ENCODE peak calls at places on chromosomes 5 and 9, in seven cellular contexts. U is neural crest cell, I is A549, Z is neural progenitor cell, H is astrocyte of the cerebellum, J is progenitor cell of endocrine pancreas, N is bronchial epithelial cell. F is an unnamed sample.

GRCh38 chr5:43152946-43153345 is 32.2 kb downstream of the ZNF131 start:
- DNase-seq in U (no peak), I (no peak), N (no peak), H (peak), J (no peak), Z (no peak), F (no peak)

GRCh38 chr9:89677696-89678393 is 73.0 kb downstream of the GADD45G start:
- DNase-seq in J (no peak), U (peak), H (no peak), N (no peak), I (no peak), Z (peak), F (peak)

GRCh38 chr5:60161340-60161934 is 267.9 kb upstream of the PDE4D start:
- DNase-seq in Z (peak), J (no peak), H (no peak), I (peak), N (peak), U (no peak), F (no peak)

GRCh38 chr5:1827410-1828397 is 26.5 kb downstream of the NDUFS6 start:
- DNase-seq in Z (peak), H (no peak), N (no peak), I (no peak), U (no peak), J (no peak), F (peak)

GRCh38 chr5:112649882-112650281 is 87.8 kb upstream of the APC start:
- DNase-seq in U (no peak), Z (no peak), J (no peak), N (peak), H (no peak), I (peak), F (no peak)

GRCh38 chr5:131275996-131276535 is 12.2 kb downstream of the CDC42SE2 start:
- DNase-seq in J (no peak), U (no peak), N (no peak), I (no peak), Z (no peak), H (no peak), F (no peak)

GRCh38 chr9:96394832-96395496 is 11.5 kb upstream of the SLC35D2 start:
- DNase-seq in J (no peak), N (no peak), Z (no peak), H (no peak), I (no peak), U (no peak), F (no peak)

GRCh38 chr9:6907772-6908381 is 150.1 kb downstream of the KDM4C start:
- DNase-seq in J (no peak), H (peak), I (peak), N (peak), U (peak), Z (no peak), F (peak)

GRCh38 chr9:19698960-19699359 is 89.9 kb downstream of the SLC24A2 start:
- DNase-seq in Z (no peak), U (no peak), J (no peak), H (no peak), I (no peak), N (no peak), F (no peak)

GRCh38 chr5:40628428-40628827 is 51.3 kb upstream of the PTGER4 start:
- DNase-seq in U (no peak), H (no peak), I (no peak), N (no peak), J (no peak), Z (no peak), F (no peak)

GRCh38 chr9:114465906-114466900 is 39.1 kb downstream of the WHRN start:
- DNase-seq in U (no peak), I (no peak), H (no peak), Z (no peak), J (no peak), N (peak), F (no peak)

GRCh38 chr5:181100121-181101015 is 30.6 kb downstream of the OR2V1 start:
- DNase-seq in U (no peak), J (no peak), H (no peak), N (no peak), Z (peak), I (no peak), F (peak)

GRCh38 chr5:74179183-74179582 is 461.3 kb downstream of the ENC1 start:
- DNase-seq in J (no peak), H (peak), I (no peak), U (no peak), Z (peak), N (peak), F (no peak)

GRCh38 chr5:56244676-56245075 is 11.5 kb upstream of the ANKRD55 start:
- DNase-seq in N (no peak), Z (no peak), H (no peak), J (no peak), U (no peak), I (no peak), F (no peak)

GRCh38 chr5:36875051-36875788 is 1.3 kb upstream of the NIPBL start:
- DNase-seq in N (no peak), Z (peak), H (no peak), U (peak), I (peak), J (peak), F (peak)

GRCh38 chr5:32172908-32173393 is 1.2 kb downstream of the GOLPH3 start:
- DNase-seq in U (no peak), I (no peak), J (no peak), Z (no peak), H (no peak), N (peak), F (no peak)

GRCh38 chr9:6785682-6786081 is 27.9 kb downstream of the KDM4C start:
- DNase-seq in H (no peak), Z (no peak), U (no peak), I (no peak), J (no peak), N (no peak), F (no peak)

GRCh38 chr9:113603773-113604172 is 140.2 kb downstream of the RGS3 start:
- DNase-seq in H (no peak), N (no peak), J (no peak), U (no peak), I (no peak), Z (no peak), F (no peak)

GRCh38 chr5:119275873-119276214 is 80.0 kb upstream of the TNFAIP8 start:
- DNase-seq in J (no peak), Z (no peak), N (no peak), H (no peak), I (no peak), U (no peak), F (no peak)

GRCh38 chr9:81132796-81133195 is 556.6 kb downstream of the TLE1 start:
- DNase-seq in H (no peak), J (no peak), Z (no peak), N (no peak), U (no peak), I (no peak), F (no peak)

GRCh38 chr5:31815394-31815793 is 176.5 kb downstream of the PDZD2 start:
- DNase-seq in U (no peak), Z (no peak), I (no peak), N (peak), J (no peak), H (no peak), F (no peak)

GRCh38 chr5:2272755-2273154 is 390.0 kb upstream of the IRX4 start:
- DNase-seq in I (no peak), J (no peak), H (no peak), U (no peak), Z (no peak), N (no peak), F (no peak)

GRCh38 chr9:4985376-4986266 is 549 bp downstream of the JAK2 start:
- DNase-seq in Z (peak), H (no peak), U (peak), J (no peak), I (peak), N (peak), F (peak)

GRCh38 chr5:72788851-72789505 is 27.5 kb upstream of the TNPO1 start:
- DNase-seq in I (peak), N (peak), Z (no peak), U (no peak), J (no peak), H (no peak), F (no peak)

GRCh38 chr9:76203373-76203772 is 190.9 kb downstream of the RFK start:
- DNase-seq in N (peak), I (no peak), H (no peak), J (no peak), U (no peak), Z (no peak), F (no peak)

GRCh38 chr5:104611419-104611818 is 1048.8 kb upstream of the NUDT12 start:
- DNase-seq in N (no peak), H (no peak), U (no peak), I (no peak), Z (no peak), J (no peak), F (no peak)

GRCh38 chr9:133604856-133605255 is 4.3 kb downstream of the FAM163B start:
- DNase-seq in U (no peak), Z (no peak), H (no peak), I (no peak), N (no peak), J (no peak), F (no peak)

GRCh38 chr9:35518212-35518917 is 28.5 kb downstream of the RUSC2 start:
- DNase-seq in H (peak), Z (peak), I (peak), J (peak), U (no peak), N (peak), F (peak)

GRCh38 chr9:114910541-114910940 is 19.9 kb downstream of the TNFSF8 start:
- DNase-seq in H (no peak), I (no peak), N (no peak), Z (no peak), U (no peak), J (no peak), F (no peak)

GRCh38 chr5:138303365-138303764 is 28.2 kb downstream of the CDC25C start:
- DNase-seq in U (no peak), I (no peak), H (no peak), N (peak), J (no peak), Z (no peak), F (no peak)

GRCh38 chr5:42495908-42496307 is 72.7 kb downstream of the GHR start:
- DNase-seq in I (no peak), J (no peak), H (no peak), Z (no peak), N (peak), U (no peak), F (no peak)

GRCh38 chr5:73303139-73304079 is 130.4 kb downstream of the TMEM174 start:
- DNase-seq in Z (peak), I (peak), U (no peak), H (no peak), J (peak), N (no peak), F (peak)

GRCh38 chr9:134243778-134244467 is 79.6 kb upstream of the RNU6ATAC start:
- DNase-seq in H (no peak), J (no peak), U (no peak), Z (no peak), N (no peak), I (no peak), F (no peak)

GRCh38 chr5:148372883-148373282 is 10.9 kb upstream of the FBXO38 start:
- DNase-seq in U (no peak), I (no peak), N (peak), Z (peak), J (no peak), H (no peak), F (no peak)

GRCh38 chr5:172699999-172700685 is 59.1 kb downstream of the NEURL1B start:
- DNase-seq in Z (peak), N (no peak), I (no peak), H (no peak), U (no peak), J (no peak), F (peak)

GRCh38 chr5:62347928-62348327 is 41.9 kb downstream of the KIF2A start:
- DNase-seq in Z (no peak), U (no peak), H (no peak), J (no peak), N (no peak), I (no peak), F (no peak)

GRCh38 chr5:77168187-77168883 is 42.1 kb upstream of the PDE8B start:
- DNase-seq in J (no peak), H (peak), U (no peak), I (peak), N (no peak), Z (no peak), F (no peak)

GRCh38 chr5:122897283-122897602 is 51.8 kb downstream of the SNX24 start:
- DNase-seq in U (no peak), J (no peak), H (no peak), I (no peak), N (no peak), Z (no peak), F (no peak)
- TF ChIP-seq CTCF in U (peak), J (no peak), H (no peak), I (no peak), N (no peak), Z (no peak), F (peak)

GRCh38 chr5:141182248-141182647 is at the start of gene PCDHB16:
- DNase-seq in H (no peak), Z (peak), N (no peak), I (peak), U (peak), J (no peak), F (peak)
- TF ChIP-seq CTCF in H (no peak), Z (peak), N (peak), I (no peak), U (peak), J (peak), F (peak)

DNA sequence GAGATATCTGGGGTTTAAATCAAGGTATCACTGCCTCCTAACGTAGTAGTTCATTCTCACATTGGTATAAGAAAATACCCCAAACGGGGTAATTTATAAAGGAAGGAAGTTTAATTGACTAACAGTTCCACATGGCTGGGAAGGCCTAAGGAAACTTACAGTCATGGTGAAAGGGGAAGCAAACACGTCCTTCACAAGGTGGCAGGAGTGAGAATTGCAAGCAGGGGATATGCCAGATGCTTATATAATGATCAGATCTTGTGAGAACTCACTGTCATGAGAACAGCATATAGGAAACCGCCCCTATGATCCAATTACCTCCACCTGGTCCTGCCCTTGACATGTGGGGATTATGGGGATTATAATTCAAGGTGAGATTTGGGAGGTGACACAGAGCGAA is 1280.2 kb upstream of the C9orf72 start:
- DNase-seq in H (no peak), I (peak), J (no peak), U (no peak), Z (peak), N (no peak), F (no peak)
- TF ChIP-seq CTCF in H (no peak), I (no peak), J (no peak), U (no peak), Z (no peak), N (no peak), F (no peak)

DNA sequence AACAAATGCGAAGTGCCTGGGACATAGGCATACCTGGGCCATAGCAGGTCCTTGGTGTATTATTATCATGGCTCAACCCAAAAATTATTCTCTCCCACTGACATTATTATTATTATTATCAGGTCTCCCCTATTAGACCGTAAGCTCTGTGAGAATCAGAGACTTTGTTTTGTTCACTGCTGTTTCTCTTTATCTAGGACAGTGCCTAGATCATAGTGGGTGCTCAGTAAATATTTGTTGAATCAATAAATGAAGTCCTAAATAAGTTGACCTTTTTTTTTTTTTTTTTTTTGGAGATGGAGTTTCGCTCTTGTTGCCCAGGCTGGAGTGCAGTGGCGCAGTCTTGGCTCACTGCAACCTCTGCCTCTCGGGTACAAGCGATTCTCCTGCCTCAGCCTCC is 4.9 kb upstream of the TMEFF1 start:
- DNase-seq in H (no peak), Z (no peak), I (no peak), U (no peak), J (no peak), N (no peak), F (no peak)
- TF ChIP-seq CTCF in H (no peak), Z (no peak), I (no peak), U (no peak), J (no peak), N (no peak), F (no peak)

GRCh38 chr5:161064800-161065199 is 212.8 kb upstream of the ATP10B start:
- DNase-seq in Z (no peak), U (no peak), J (no peak), N (no peak), H (no peak), I (no peak), F (no peak)
- TF ChIP-seq CTCF in Z (no peak), U (no peak), J (no peak), N (no peak), H (no peak), I (no peak), F (no peak)

GRCh38 chr5:132979367-132979935 is 16.0 kb upstream of the AFF4 start:
- DNase-seq in I (no peak), J (no peak), Z (no peak), H (no peak), N (peak), U (no peak), F (no peak)

GRCh38 chr5:132979976-132980375 is 16.5 kb upstream of the AFF4 start:
- DNase-seq in J (no peak), H (no peak), Z (no peak), N (no peak), I (no peak), U (no peak), F (no peak)

GRCh38 chr5:132981288-132981687 is 17.9 kb upstream of the AFF4 start:
- DNase-seq in H (no peak), J (no peak), I (no peak), U (no peak), Z (no peak), N (no peak), F (no peak)

GRCh38 chr5:132971483-132972435 is 8.3 kb upstream of the AFF4 start:
- DNase-seq in I (no peak), U (no peak), J (no peak), H (no peak), Z (no peak), N (peak), F (no peak)

GRCh38 chr5:132976852-132977251 is 13.4 kb upstream of the AFF4 start:
- DNase-seq in J (no peak), N (no peak), H (no peak), I (no peak), Z (no peak), U (no peak), F (no peak)
- TF ChIP-seq CTCF in J (no peak), N (no peak), H (no peak), I (no peak), Z (no peak), U (no peak), F (no peak)